ENCODE peak calls at places on chromosomes 7 and 10, in four cellular contexts. W is NAMALWA, B is fibroblast of lung, I is HEK293T. Q is an unnamed sample.

GRCh38 chr7:31308642-31309041 is 31.9 kb downstream of the NEUROD6 start:
- DNase-seq in W (no peak), B (no peak), I (no peak), Q (no peak)

GRCh38 chr10:10872035-10872673 is 145.5 kb upstream of the CELF2 start:
- DNase-seq in I (no peak), W (no peak), B (peak; percentile 80), Q (no peak)

GRCh38 chr10:48803831-48804584 is 119.3 kb downstream of the WDFY4 start:
- DNase-seq in W (no peak), B (no peak), I (no peak), Q (no peak)

GRCh38 chr7:155885162-155886160 is 73.2 kb upstream of the SHH start:
- DNase-seq in W (no peak), B (peak; percentile 86), I (no peak), Q (no peak)

GRCh38 chr7:139043823-139044812 is 8.3 kb upstream of the ZC3HAV1L start:
- DNase-seq in I (no peak), B (no peak), W (no peak), Q (peak; percentile 94)

GRCh38 chr7:91264924-91265681 is 870 bp downstream of the FZD1 start:
- DNase-seq in I (peak; percentile 46), W (peak; percentile 64), B (peak; percentile 80), Q (peak; percentile 62)

GRCh38 chr7:126449621-126450268 is 803.0 kb downstream of the GRM8 start:
- DNase-seq in I (no peak), B (no peak), W (peak; percentile 13), Q (no peak)

GRCh38 chr10:79023489-79024162 is 45.1 kb upstream of the ZMIZ1 start:
- DNase-seq in B (no peak), I (no peak), W (no peak), Q (peak; percentile 65)

GRCh38 chr10:77925410-77925794 is 1.2 kb downstream of the DLG5 start:
- DNase-seq in B (peak; percentile 51), W (no peak), I (peak; percentile 57), Q (no peak)

GRCh38 chr7:28798233-28798632 is 159.9 kb downstream of the TRIL start:
- DNase-seq in W (no peak), I (no peak), B (no peak), Q (no peak)

GRCh38 chr10:124671486-124672075 is 72.6 kb downstream of the FAM53B start:
- DNase-seq in B (peak; percentile 61), I (peak; percentile 56), W (peak; percentile 27), Q (peak; percentile 86)

GRCh38 chr10:48985621-48986158 is 46.0 kb upstream of the LRRC18 start:
- DNase-seq in W (no peak), B (no peak), I (no peak), Q (no peak)

GRCh38 chr10:66680886-66681285 is 244.9 kb upstream of the LRRTM3 start:
- DNase-seq in W (no peak), I (no peak), B (no peak), Q (no peak)

GRCh38 chr7:30091431-30092386 is 43.1 kb upstream of the MTURN start:
- DNase-seq in W (no peak), B (peak; percentile 78), I (no peak), Q (no peak)

GRCh38 chr10:124372906-124373305 is 45.8 kb downstream of the OAT start:
- DNase-seq in W (no peak), I (no peak), B (no peak), Q (no peak)

GRCh38 chr10:86868353-86868752 is 89.1 kb downstream of the MMRN2 start:
- DNase-seq in W (no peak), B (peak; percentile 17), I (peak; percentile 72), Q (no peak)

GRCh38 chr7:1700086-1700485 is 30.0 kb downstream of the ELFN1 start:
- DNase-seq in I (no peak), W (no peak), B (no peak), Q (no peak)

GRCh38 chr7:39353615-39354376 is 212.4 kb upstream of the YAE1 start:
- DNase-seq in B (peak; percentile 60), I (peak; percentile 62), W (no peak), Q (no peak)

GRCh38 chr7:44281811-44282600 is 43.4 kb downstream of the CAMK2B start:
- DNase-seq in I (no peak), B (no peak), W (no peak), Q (no peak)

GRCh38 chr10:120477723-120478270 is 20.8 kb downstream of the PLPP4 start:
- DNase-seq in B (no peak), W (no peak), I (no peak), Q (no peak)

GRCh38 chr7:116030626-116031276 is at the start of gene TFEC:
- DNase-seq in W (no peak), B (peak; percentile 38), I (no peak), Q (no peak)

GRCh38 chr10:90378524-90379076 is 479.2 kb downstream of the HTR7 start:
- DNase-seq in B (peak; percentile 80), W (no peak), I (no peak), Q (no peak)

GRCh38 chr7:106504207-106504606 is 156.8 kb downstream of the CCDC71L start:
- DNase-seq in I (no peak), W (no peak), B (no peak), Q (no peak)

GRCh38 chr7:50359995-50360925 is 55.7 kb downstream of the IKZF1 start:
- DNase-seq in I (no peak), W (no peak), B (no peak), Q (peak; percentile 75)

GRCh38 chr7:127107601-127108007 is 145.1 kb downstream of the GRM8 start:
- DNase-seq in W (peak; percentile 75), B (peak; percentile 33), I (peak; percentile 55), Q (peak; percentile 69)

GRCh38 chr7:84697506-84697905 is 489.4 kb downstream of the SEMA3D start:
- DNase-seq in W (no peak), I (no peak), B (peak; percentile 93), Q (no peak)